ENCODE peak calls at places on chromosome 14, in nine cellular contexts. P, B, W, S, V, E, Z, L and A are unnamed samples.

GRCh38 chr14:105517096-105517495 is 9.3 kb upstream of the TMEM121 start:
- DNase-seq in E (no peak), L (no peak), B (no peak), Z (no peak), P (no peak), W (no peak), V (no peak), S (no peak), A (no peak)

GRCh38 chr14:80974338-80975078 is 19.1 kb downstream of the TSHR start:
- DNase-seq in L (no peak), P (no peak), V (no peak), S (no peak), B (no peak), Z (no peak), E (no peak), W (no peak), A (no peak)

GRCh38 chr14:24051162-24051788 is 534 bp upstream of the CARMIL3 start:
- DNase-seq in Z (peak), B (no peak), E (no peak), V (no peak), W (peak), P (no peak), L (no peak), S (peak), A (peak)

GRCh38 chr14:24817638-24818053 is 183.7 kb upstream of the GZMB start:
- DNase-seq in P (no peak), S (peak), B (no peak), E (peak), V (no peak), L (no peak), Z (no peak), W (peak), A (no peak)

GRCh38 chr14:91252901-91253794 is 8.6 kb upstream of the GPR68 start:
- DNase-seq in E (no peak), L (no peak), W (peak), P (no peak), V (peak), S (peak), Z (no peak), B (no peak), A (peak)

GRCh38 chr14:30417999-30418398 is 141.0 kb upstream of the G2E3 start:
- DNase-seq in P (no peak), E (no peak), W (no peak), B (no peak), L (no peak), S (no peak), V (no peak), Z (no peak), A (no peak)

GRCh38 chr14:104650057-104650980 is 39.1 kb upstream of the INF2 start:
- DNase-seq in E (no peak), W (peak), B (no peak), Z (peak), S (peak), L (peak), P (no peak), V (peak), A (peak)

GRCh38 chr14:29926701-29927595 is 699 bp downstream of the PRKD1 start:
- DNase-seq in E (no peak), Z (peak), V (peak), P (no peak), S (peak), W (peak), B (no peak), L (peak), A (peak)

GRCh38 chr14:92692822-92693226 is 55.6 kb downstream of the LGMN start:
- DNase-seq in E (no peak), W (peak), L (peak), V (peak), S (no peak), B (no peak), Z (peak), P (peak), A (peak)

GRCh38 chr14:69008411-69008810 is 29.3 kb upstream of the ACTN1 start:
- DNase-seq in L (no peak), P (no peak), V (no peak), Z (no peak), S (no peak), B (no peak), W (no peak), E (no peak), A (no peak)

GRCh38 chr14:58078068-58078467 is 73.9 kb downstream of the ARMH4 start:
- DNase-seq in Z (no peak), S (peak), B (no peak), W (no peak), V (no peak), P (no peak), E (no peak), L (no peak), A (no peak)

GRCh38 chr14:28613526-28613925 is 153.1 kb upstream of the FOXG1 start:
- DNase-seq in P (no peak), Z (no peak), B (no peak), E (no peak), W (no peak), V (no peak), S (no peak), L (no peak), A (no peak)

GRCh38 chr14:36818794-36819384 is 157.2 kb downstream of the PAX9 start:
- DNase-seq in E (no peak), Z (no peak), V (no peak), S (no peak), W (no peak), P (no peak), L (no peak), B (no peak), A (no peak)

GRCh38 chr14:70425349-70425748 is 8.5 kb upstream of the SYNJ2BP start:
- DNase-seq in E (no peak), V (no peak), B (no peak), L (no peak), S (no peak), P (peak), W (no peak), Z (no peak), A (peak)

GRCh38 chr14:52296378-52296777 is 17.7 kb upstream of the PTGER2 start:
- DNase-seq in W (no peak), P (no peak), B (no peak), L (no peak), V (no peak), Z (no peak), S (no peak), E (no peak), A (no peak)

GRCh38 chr14:97337670-97338069 is 540.5 kb downstream of the VRK1 start:
- DNase-seq in V (no peak), P (no peak), S (no peak), L (no peak), B (no peak), Z (no peak), W (no peak), E (no peak), A (no peak)

GRCh38 chr14:22472935-22473854 is 115.8 kb downstream of the DAD1 start:
- DNase-seq in V (peak), B (no peak), E (no peak), Z (no peak), L (peak), W (peak), S (peak), P (no peak), A (peak)

GRCh38 chr14:21072102-21072501 is 2.0 kb downstream of the ARHGEF40 start:
- DNase-seq in Z (no peak), W (no peak), L (peak), E (no peak), S (peak), B (no peak), V (peak), P (no peak), A (no peak)

GRCh38 chr14:33465952-33466700 is 484.7 kb downstream of the EGLN3 start:
- DNase-seq in P (no peak), L (no peak), V (no peak), W (no peak), B (no peak), S (no peak), E (no peak), Z (no peak), A (no peak)

GRCh38 chr14:61510736-61511557 is 184.4 kb upstream of the HIF1A start:
- DNase-seq in Z (no peak), P (no peak), E (no peak), V (no peak), B (no peak), L (no peak), S (no peak), W (no peak), A (no peak)

GRCh38 chr14:35406811-35407630 is 2.5 kb upstream of the NFKBIA start:
- DNase-seq in W (no peak), S (peak), L (peak), Z (peak), B (no peak), P (no peak), V (peak), E (no peak), A (no peak)

GRCh38 chr14:80930836-80931389 is 10.6 kb downstream of the CEP128 start:
- DNase-seq in E (no peak), S (no peak), L (peak), P (no peak), Z (no peak), B (no peak), V (no peak), W (peak), A (no peak)

GRCh38 chr14:33679461-33680225 is 271.2 kb downstream of the EGLN3 start:
- DNase-seq in E (no peak), L (no peak), P (no peak), S (no peak), Z (no peak), V (no peak), B (no peak), W (no peak), A (no peak)

GRCh38 chr14:52366796-52367315 is 52.7 kb downstream of the PTGER2 start:
- DNase-seq in L (no peak), Z (no peak), S (no peak), W (no peak), B (no peak), E (no peak), P (no peak), V (no peak), A (no peak)

GRCh38 chr14:58866386-58866785 is 228.6 kb downstream of the DACT1 start:
- DNase-seq in Z (no peak), S (no peak), L (peak), P (no peak), V (no peak), W (no peak), B (no peak), E (no peak), A (no peak)

GRCh38 chr14:55582741-55583140 is 2.7 kb downstream of the KTN1 start:
- DNase-seq in Z (no peak), E (no peak), V (no peak), B (no peak), L (no peak), P (no peak), S (no peak), W (no peak), A (no peak)

GRCh38 chr14:55581011-55581806 is 1.2 kb downstream of the KTN1 start:
- DNase-seq in L (peak), B (no peak), S (peak), Z (peak), P (peak), V (peak), W (peak), E (no peak), A (peak)

GRCh38 chr14:55579724-55580400 is at the start of gene KTN1:
- DNase-seq in L (peak), S (peak), P (peak), V (peak), W (peak), E (no peak), Z (peak), B (peak), A (peak)

GRCh38 chr14:55578511-55578910 is 1.5 kb upstream of the KTN1 start:
- DNase-seq in W (no peak), L (no peak), E (no peak), V (peak), P (no peak), B (no peak), Z (no peak), S (no peak), A (no peak)

GRCh38 chr14:55580401-55581010 is 499 bp downstream of the KTN1 start:
- DNase-seq in Z (peak), P (no peak), B (peak), W (peak), L (peak), E (no peak), V (peak), S (peak), A (peak)
- TF ChIP-seq POLR2AphosphoS5 in Z (no peak), P (peak), B (no peak), W (peak), L (no peak), E (no peak), V (no peak), S (no peak), A (no peak)

DNA sequence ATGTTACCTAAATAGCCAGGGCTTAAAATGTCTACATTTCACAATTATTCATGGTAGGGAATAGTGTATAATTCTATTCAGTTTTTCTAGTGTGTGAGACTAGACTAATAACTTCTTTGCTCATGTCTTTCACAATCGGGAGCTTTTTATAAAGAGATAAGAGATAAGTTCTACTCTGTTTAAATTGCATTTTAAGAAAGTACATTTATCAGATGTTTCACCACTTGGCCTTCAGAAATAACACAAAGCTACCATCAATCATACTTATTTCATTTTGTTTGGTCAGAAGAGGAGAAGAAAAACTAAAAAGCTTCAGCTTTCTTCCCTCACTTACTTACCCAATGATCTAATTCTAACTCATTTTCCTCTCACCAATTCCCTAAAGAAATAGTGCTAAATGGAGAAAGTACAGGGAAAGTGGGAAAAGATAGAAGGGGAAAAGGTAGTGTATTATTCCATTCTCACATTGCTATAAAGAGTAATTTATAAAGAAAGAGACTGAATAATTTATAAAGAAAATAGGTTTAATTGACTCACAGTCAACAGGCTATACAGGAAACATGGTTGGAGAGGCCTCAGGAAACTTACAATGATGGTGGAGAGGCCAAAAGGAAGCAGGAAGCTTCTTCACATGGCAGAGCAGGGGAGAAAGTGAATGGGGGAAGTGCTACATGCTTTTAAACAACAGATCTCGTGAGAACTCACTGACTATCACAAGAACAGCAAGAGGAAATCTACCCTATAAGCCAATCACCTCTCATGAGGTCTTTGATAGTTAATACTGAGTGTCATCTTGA is 725.2 kb upstream of the FLRT2 start:
- DNase-seq in L (no peak), P (no peak), B (no peak), E (no peak), V (no peak), W (no peak), S (no peak), Z (no peak), A (no peak)
- TF ChIP-seq POLR2AphosphoS5 in L (no peak), P (no peak), B (no peak), E (no peak), V (no peak), W (no peak), S (no peak), Z (no peak), A (no peak)

GRCh38 chr14:95340201-95340697 is 20.5 kb upstream of the CLMN start:
- DNase-seq in L (no peak), E (no peak), P (peak), S (no peak), V (no peak), Z (no peak), W (peak), B (no peak), A (peak)

GRCh38 chr14:95341115-95341514 is 21.4 kb upstream of the CLMN start:
- DNase-seq in S (no peak), E (no peak), V (no peak), W (no peak), L (no peak), Z (no peak), P (no peak), B (no peak), A (no peak)

GRCh38 chr14:95341564-95341963 is 21.9 kb upstream of the CLMN start:
- DNase-seq in Z (no peak), V (no peak), W (no peak), B (no peak), S (no peak), L (no peak), E (no peak), P (no peak), A (no peak)

GRCh38 chr14:95338436-95338835 is 18.7 kb upstream of the CLMN start:
- DNase-seq in E (no peak), L (no peak), W (no peak), P (no peak), S (no peak), Z (no peak), B (no peak), V (no peak), A (no peak)

GRCh38 chr14:95339301-95339865 is 19.7 kb upstream of the CLMN start:
- DNase-seq in V (no peak), L (no peak), Z (no peak), B (no peak), P (no peak), E (no peak), S (no peak), W (peak), A (peak)
- TF ChIP-seq POLR2AphosphoS5 in V (no peak), L (no peak), Z (no peak), B (no peak), P (no peak), E (no peak), S (no peak), W (no peak), A (peak)

GRCh38 chr14:53850714-53851296 is 105.8 kb downstream of the BMP4 start:
- DNase-seq in Z (no peak), S (no peak), V (no peak), B (no peak), E (no peak), L (no peak), P (no peak), W (no peak), A (no peak)
- TF ChIP-seq POLR2AphosphoS5 in Z (no peak), S (no peak), V (no peak), B (no peak), E (no peak), L (no peak), P (no peak), W (no peak), A (no peak)